ENCODE peak calls at places on chromosomes 11 and 22, in seven cellular contexts. U, R, X, F, H, M and W are unnamed samples.

GRCh38 chr11:118618115-118618990 is 10.9 kb downstream of the PHLDB1 start:
- DNase-seq in R (peak; percentile 81), X (peak; percentile 89), F (peak; percentile 40), M (peak; percentile 94), H (peak; percentile 76), U (peak; percentile 83), W (peak; percentile 92)

GRCh38 chr11:117039897-117040296 is 58.3 kb downstream of the SIK3 start:
- DNase-seq in U (no peak), F (peak; percentile 83), M (no peak), X (no peak), R (no peak), H (no peak), W (no peak)

GRCh38 chr22:28249402-28249801 is 330.3 kb upstream of the PITPNB start:
- DNase-seq in X (no peak), U (no peak), R (no peak), H (no peak), M (no peak), F (no peak), W (peak; percentile 15)

GRCh38 chr22:22043296-22044078 is 60.9 kb upstream of the TOP3B start:
- DNase-seq in H (no peak), M (no peak), F (no peak), X (no peak), U (no peak), R (no peak), W (no peak)

GRCh38 chr11:66268953-66269906 is 791 bp downstream of the RAB1B start:
- DNase-seq in H (no peak), R (peak; percentile 46), U (no peak), M (peak; percentile 41), F (no peak), X (peak; percentile 41), W (peak; percentile 54)

GRCh38 chr22:40620464-40621046 is 16.0 kb downstream of the MRTFA start:
- DNase-seq in H (no peak), U (no peak), X (peak; percentile 30), F (peak; percentile 80), M (peak; percentile 51), R (peak; percentile 45), W (peak; percentile 52)

GRCh38 chr11:5043385-5043784 is 2.9 kb upstream of the OR52J3 start:
- DNase-seq in H (no peak), F (peak; percentile 63), R (peak; percentile 48), U (no peak), M (peak; percentile 7), X (no peak), W (peak; percentile 1)

GRCh38 chr22:30204742-30205111 is 41.8 kb downstream of the LIF start:
- DNase-seq in U (peak; percentile 63), X (peak; percentile 92), M (peak; percentile 85), F (peak; percentile 63), H (no peak), R (peak; percentile 44), W (peak; percentile 96)

GRCh38 chr22:46931881-46932280 is 169.4 kb downstream of the TBC1D22A start:
- DNase-seq in R (peak; percentile 62), H (no peak), U (no peak), F (peak; percentile 83), X (no peak), M (no peak), W (no peak)

GRCh38 chr11:8839957-8840945 is 70.7 kb upstream of the AKIP1 start:
- DNase-seq in H (no peak), U (no peak), M (peak; percentile 69), X (no peak), R (peak; percentile 48), F (peak; percentile 81), W (peak; percentile 13)

GRCh38 chr22:46055176-46055850 is 78.4 kb upstream of the WNT7B start:
- DNase-seq in X (peak; percentile 48), M (no peak), R (no peak), U (no peak), H (peak; percentile 46), F (peak; percentile 57), W (peak; percentile 61)

GRCh38 chr11:36122715-36123114 is 166.5 kb downstream of the COMMD9 start:
- DNase-seq in X (no peak), H (no peak), M (peak; percentile 15), F (peak; percentile 7), R (no peak), U (no peak), W (no peak)

GRCh38 chr11:6618117-6619020 is 853 bp downstream of the TPP1 start:
- DNase-seq in M (peak; percentile 89), F (peak; percentile 65), X (peak; percentile 85), H (no peak), U (no peak), R (peak; percentile 95), W (peak; percentile 66)

GRCh38 chr11:68974421-68975194 is 6.2 kb downstream of the MRGPRD start:
- DNase-seq in X (no peak), M (no peak), F (no peak), H (no peak), U (no peak), R (peak; percentile 33), W (no peak)

GRCh38 chr11:33384251-33384650 is 127.1 kb downstream of the HIPK3 start:
- DNase-seq in R (no peak), U (no peak), F (no peak), H (no peak), X (no peak), M (no peak), W (peak; percentile 16)

GRCh38 chr11:70569173-70569890 is 171.0 kb downstream of the CTTN start:
- DNase-seq in M (no peak), R (no peak), U (no peak), H (no peak), X (no peak), F (no peak), W (no peak)

GRCh38 chr11:132935383-132935782 is 596.9 kb downstream of the OPCML start:
- DNase-seq in F (no peak), M (no peak), X (no peak), H (no peak), U (no peak), R (no peak), W (no peak)

GRCh38 chr11:64728757-64729365 is 5.9 kb upstream of the NRXN2 start:
- DNase-seq in X (no peak), R (no peak), M (no peak), H (no peak), F (no peak), U (no peak), W (no peak)

GRCh38 chr11:101912823-101913284 is 2.0 kb upstream of the CEP126 start:
- DNase-seq in U (no peak), R (peak; percentile 83), X (peak; percentile 52), H (no peak), F (no peak), M (peak; percentile 53), W (no peak)

DNA sequence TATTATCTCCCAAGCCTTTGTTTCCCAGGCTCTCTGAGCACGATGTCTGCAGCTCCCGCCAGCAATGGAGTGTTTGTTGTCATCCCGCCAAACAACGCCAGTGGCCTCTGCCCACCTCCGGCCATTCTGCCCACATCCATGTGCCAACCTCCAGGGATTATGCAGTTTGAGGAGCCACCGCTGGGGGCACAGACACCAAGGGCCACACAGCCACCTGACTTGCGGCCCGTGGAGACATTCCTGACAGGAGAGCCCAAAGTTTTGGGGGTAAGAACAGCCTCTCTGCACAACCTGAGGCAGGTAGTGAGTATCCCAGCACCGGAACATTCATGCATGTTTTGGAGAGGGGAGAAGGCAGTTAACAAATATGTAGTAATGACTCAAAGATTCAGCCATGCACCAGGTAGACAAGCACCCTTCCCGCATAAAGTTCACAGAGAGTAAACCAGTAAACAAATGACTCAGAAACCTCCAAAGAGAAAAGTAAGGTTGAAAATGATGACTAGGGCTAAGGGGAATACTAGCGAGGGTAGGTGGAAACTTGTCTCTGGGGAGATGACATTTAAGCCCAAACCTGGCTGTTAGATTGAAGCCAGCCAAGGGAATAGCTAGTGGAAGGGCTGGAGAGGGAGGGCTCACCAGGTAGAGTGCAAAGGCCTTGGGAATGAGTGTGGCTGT is 7.2 kb downstream of the MS4A15 start:
- DNase-seq in H (no peak), M (no peak), X (no peak), U (no peak), R (no peak), F (no peak), W (no peak)
- TF ChIP-seq CTCF in H (no peak), M (no peak), X (no peak), U (no peak), R (no peak), F (no peak), W (no peak)

GRCh38 chr11:10456519-10456918 is 1.5 kb downstream of the AMPD3 start:
- DNase-seq in F (no peak), H (no peak), X (peak; percentile 40), U (no peak), M (peak; percentile 8), R (peak; percentile 31), W (no peak)
- H3K4me3 ChIP-seq in F (no peak overlapping the region), H (no peak overlapping the region), X (peak overlapping the region; percentile 49), U (peak overlapping the region; percentile 46), M (no peak overlapping the region), R (peak overlapping the region; percentile 47), W (peak overlapping the region; percentile 47)

GRCh38 chr11:11987503-11988022 is 20.9 kb downstream of the DKK3 start:
- DNase-seq in H (no peak), M (peak; percentile 50), X (peak; percentile 42), R (peak; percentile 67), F (no peak), U (no peak), W (peak; percentile 62)

GRCh38 chr11:11988099-11988651 is 20.3 kb downstream of the DKK3 start:
- DNase-seq in F (no peak), R (peak; percentile 71), U (peak; percentile 58), H (no peak), X (peak; percentile 30), M (no peak), W (peak; percentile 52)

GRCh38 chr11:11985954-11986949 is 22.2 kb downstream of the DKK3 start:
- DNase-seq in R (no peak), X (no peak), M (no peak), H (no peak), U (no peak), F (no peak), W (no peak)

GRCh38 chr11:11989774-11990744 is 18.4 kb downstream of the DKK3 start:
- DNase-seq in R (no peak), U (no peak), H (no peak), F (no peak), X (peak; percentile 40), M (peak; percentile 69), W (peak; percentile 84)

GRCh38 chr11:11988862-11989261 is 19.6 kb downstream of the DKK3 start:
- DNase-seq in R (no peak), H (no peak), X (no peak), F (no peak), M (no peak), U (no peak), W (no peak)
- TF ChIP-seq CTCF in R (peak; percentile 35), H (no peak), X (peak; percentile 34), F (peak; percentile 20), M (peak; percentile 20), U (peak; percentile 27), W (peak; percentile 28)

DNA sequence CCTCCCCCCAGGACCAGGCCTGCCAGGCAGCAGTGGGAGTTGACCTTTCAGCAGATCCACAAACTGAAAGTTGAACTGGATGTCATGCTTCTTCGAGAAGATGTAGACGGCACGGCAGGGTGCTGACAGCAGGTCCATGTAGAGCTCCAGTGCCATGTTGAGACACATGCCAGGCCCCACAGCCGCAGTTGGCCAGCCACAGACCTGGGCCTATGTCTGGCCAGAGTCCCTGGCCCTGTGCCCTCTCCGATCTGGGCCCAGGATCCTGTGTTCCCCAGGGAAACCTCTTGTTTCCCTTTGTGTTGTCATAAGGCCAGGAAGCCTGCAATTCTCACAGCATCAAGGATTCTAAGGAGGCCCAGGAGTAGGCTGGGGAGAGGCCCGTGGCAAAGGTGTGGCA is at the start of gene GSTT4:
- DNase-seq in R (peak; percentile 27), F (no peak), H (no peak), U (no peak), X (peak; percentile 51), M (peak; percentile 61), W (no peak)
- H3K4me3 ChIP-seq in R (no peak within 1 kb of the TSS), F (no peak within 1 kb of the TSS), H (no peak within 1 kb of the TSS), U (no peak within 1 kb of the TSS), X (no peak within 1 kb of the TSS), M (no peak within 1 kb of the TSS), W (no peak within 1 kb of the TSS)